ENCODE peak calls at places on chromosomes 1 and 21, in seven cellular contexts. One of them, this sample, is unnamed.

GRCh38 chr1:237814319-237814924 is 76.3 kb downstream of the ZP4 start:
- DNase-seq in adrenal gland: no peak
- DNase-seq in fibroblast of pulmonary artery: peak
- DNase-seq in WTC11: no peak
- DNase-seq in endodermal cell: no peak
- DNase-seq in B cell: no peak
- DNase-seq in CD8-positive, alpha-beta T cell: no peak
- DNase-seq in this sample: peak

GRCh38 chr1:154419620-154420020 is 14.5 kb downstream of the IL6R start:
- DNase-seq in endodermal cell: peak
- DNase-seq in WTC11: no peak
- DNase-seq in CD8-positive, alpha-beta T cell: no peak
- DNase-seq in B cell: no peak
- DNase-seq in adrenal gland: peak
- DNase-seq in fibroblast of pulmonary artery: peak
- DNase-seq in this sample: no peak

GRCh38 chr1:226064816-226065248 is 2.3 kb downstream of the H3-3A start:
- DNase-seq in fibroblast of pulmonary artery: peak
- DNase-seq in WTC11: no peak
- DNase-seq in endodermal cell: peak
- DNase-seq in CD8-positive, alpha-beta T cell: no peak
- DNase-seq in adrenal gland: no peak
- DNase-seq in B cell: peak
- DNase-seq in this sample: peak

GRCh38 chr1:181127898-181128453 is 39.5 kb downstream of the IER5 start:
- DNase-seq in B cell: no peak
- DNase-seq in CD8-positive, alpha-beta T cell: no peak
- DNase-seq in WTC11: no peak
- DNase-seq in adrenal gland: no peak
- DNase-seq in endodermal cell: peak
- DNase-seq in fibroblast of pulmonary artery: no peak
- DNase-seq in this sample: no peak

GRCh38 chr1:41827991-41828570 is 90.6 kb downstream of the HIVEP3 start:
- DNase-seq in endodermal cell: no peak
- DNase-seq in adrenal gland: no peak
- DNase-seq in B cell: no peak
- DNase-seq in CD8-positive, alpha-beta T cell: no peak
- DNase-seq in fibroblast of pulmonary artery: peak
- DNase-seq in WTC11: no peak
- DNase-seq in this sample: no peak

GRCh38 chr1:44616991-44617702 is 57.1 kb downstream of the TMEM53 start:
- DNase-seq in adrenal gland: peak
- DNase-seq in B cell: no peak
- DNase-seq in endodermal cell: peak
- DNase-seq in CD8-positive, alpha-beta T cell: no peak
- DNase-seq in WTC11: peak
- DNase-seq in fibroblast of pulmonary artery: peak
- DNase-seq in this sample: no peak

GRCh38 chr1:26697978-26698849 is 2.4 kb downstream of the ARID1A start:
- DNase-seq in WTC11: peak
- DNase-seq in endodermal cell: peak
- DNase-seq in adrenal gland: peak
- DNase-seq in fibroblast of pulmonary artery: peak
- DNase-seq in CD8-positive, alpha-beta T cell: no peak
- DNase-seq in B cell: peak
- DNase-seq in this sample: peak

GRCh38 chr1:41657679-41658078 is 173.2 kb upstream of the EDN2 start:
- DNase-seq in fibroblast of pulmonary artery: no peak
- DNase-seq in B cell: no peak
- DNase-seq in WTC11: no peak
- DNase-seq in adrenal gland: no peak
- DNase-seq in CD8-positive, alpha-beta T cell: no peak
- DNase-seq in endodermal cell: peak
- DNase-seq in this sample: no peak

GRCh38 chr1:205579711-205580110 is 52.1 kb downstream of the ELK4 start:
- DNase-seq in B cell: peak
- DNase-seq in adrenal gland: no peak
- DNase-seq in WTC11: no peak
- DNase-seq in fibroblast of pulmonary artery: no peak
- DNase-seq in endodermal cell: peak
- DNase-seq in CD8-positive, alpha-beta T cell: no peak
- DNase-seq in this sample: no peak

GRCh38 chr1:2236695-2237677 is 8.9 kb downstream of the SKI start:
- DNase-seq in adrenal gland: no peak
- DNase-seq in fibroblast of pulmonary artery: no peak
- DNase-seq in endodermal cell: no peak
- DNase-seq in CD8-positive, alpha-beta T cell: no peak
- DNase-seq in WTC11: no peak
- DNase-seq in B cell: no peak
- DNase-seq in this sample: no peak

GRCh38 chr1:27445177-27445936 is 44.6 kb downstream of the WASF2 start:
- DNase-seq in CD8-positive, alpha-beta T cell: no peak
- DNase-seq in B cell: no peak
- DNase-seq in fibroblast of pulmonary artery: no peak
- DNase-seq in endodermal cell: no peak
- DNase-seq in adrenal gland: no peak
- DNase-seq in WTC11: no peak
- DNase-seq in this sample: peak

GRCh38 chr1:114490235-114490634 is 20.8 kb downstream of the TRIM33 start:
- DNase-seq in endodermal cell: no peak
- DNase-seq in CD8-positive, alpha-beta T cell: no peak
- DNase-seq in WTC11: no peak
- DNase-seq in fibroblast of pulmonary artery: peak
- DNase-seq in adrenal gland: no peak
- DNase-seq in B cell: no peak
- DNase-seq in this sample: no peak

GRCh38 chr1:85343612-85344255 is 67.3 kb upstream of the BCL10 start:
- DNase-seq in B cell: no peak
- DNase-seq in adrenal gland: no peak
- DNase-seq in endodermal cell: no peak
- DNase-seq in CD8-positive, alpha-beta T cell: no peak
- DNase-seq in WTC11: no peak
- DNase-seq in fibroblast of pulmonary artery: peak
- DNase-seq in this sample: no peak

GRCh38 chr1:32361674-32362473 is 411 bp downstream of the FAM229A start:
- DNase-seq in endodermal cell: peak
- DNase-seq in WTC11: peak
- DNase-seq in B cell: peak
- DNase-seq in fibroblast of pulmonary artery: peak
- DNase-seq in adrenal gland: peak
- DNase-seq in CD8-positive, alpha-beta T cell: no peak
- DNase-seq in this sample: peak

GRCh38 chr1:41333146-41333784 is 28.0 kb upstream of the FOXO6 start:
- DNase-seq in adrenal gland: no peak
- DNase-seq in fibroblast of pulmonary artery: peak
- DNase-seq in CD8-positive, alpha-beta T cell: no peak
- DNase-seq in endodermal cell: peak
- DNase-seq in WTC11: no peak
- DNase-seq in B cell: no peak
- DNase-seq in this sample: no peak

GRCh38 chr1:11788549-11789053 is 17.2 kb downstream of the MTHFR start:
- DNase-seq in WTC11: no peak
- DNase-seq in adrenal gland: no peak
- DNase-seq in endodermal cell: no peak
- DNase-seq in B cell: no peak
- DNase-seq in fibroblast of pulmonary artery: no peak
- DNase-seq in CD8-positive, alpha-beta T cell: no peak
- DNase-seq in this sample: no peak

GRCh38 chr1:60875139-60875538 is 207.2 kb upstream of the NFIA start:
- DNase-seq in adrenal gland: no peak
- DNase-seq in fibroblast of pulmonary artery: peak
- DNase-seq in B cell: no peak
- DNase-seq in WTC11: no peak
- DNase-seq in CD8-positive, alpha-beta T cell: no peak
- DNase-seq in endodermal cell: no peak
- DNase-seq in this sample: no peak

GRCh38 chr1:113036639-113037321 is 36.2 kb upstream of the LRIG2 start:
- DNase-seq in fibroblast of pulmonary artery: no peak
- DNase-seq in adrenal gland: no peak
- DNase-seq in CD8-positive, alpha-beta T cell: no peak
- DNase-seq in endodermal cell: peak
- DNase-seq in B cell: no peak
- DNase-seq in WTC11: no peak
- DNase-seq in this sample: peak

DNA sequence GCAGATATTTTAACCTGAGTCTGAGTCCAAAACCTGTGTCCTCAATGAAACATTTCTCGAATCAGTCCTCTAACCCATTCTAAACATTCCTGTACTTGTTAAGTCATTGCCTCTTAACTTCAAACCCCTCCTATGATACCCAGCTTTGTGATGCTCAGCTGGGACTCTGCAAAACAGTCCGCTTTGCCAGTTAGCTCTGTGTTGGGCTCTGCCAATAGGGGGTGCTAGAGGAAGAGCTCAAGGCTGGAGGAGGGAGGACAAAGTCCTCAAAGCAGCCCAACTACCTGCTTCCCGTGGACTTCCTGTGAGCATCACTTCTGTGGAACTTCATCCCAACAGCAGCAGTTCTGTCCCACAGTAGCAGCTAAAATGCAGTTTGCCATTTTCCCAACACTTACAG is 38.1 kb upstream of the SYT14 start:
- DNase-seq in adrenal gland: no peak
- DNase-seq in WTC11: peak
- DNase-seq in endodermal cell: peak
- DNase-seq in B cell: no peak
- DNase-seq in CD8-positive, alpha-beta T cell: no peak
- DNase-seq in fibroblast of pulmonary artery: no peak
- DNase-seq in this sample: peak
- TF ChIP-seq CTCF in adrenal gland: no peak
- TF ChIP-seq CTCF in WTC11: peak
- TF ChIP-seq CTCF in endodermal cell: peak
- TF ChIP-seq CTCF in B cell: no peak
- TF ChIP-seq CTCF in CD8-positive, alpha-beta T cell: no peak
- TF ChIP-seq CTCF in fibroblast of pulmonary artery: peak
- TF ChIP-seq CTCF in this sample: peak

GRCh38 chr1:182599339-182599738 is 4.8 kb downstream of the RGS16 start:
- DNase-seq in B cell: no peak
- DNase-seq in fibroblast of pulmonary artery: no peak
- DNase-seq in adrenal gland: no peak
- DNase-seq in CD8-positive, alpha-beta T cell: no peak
- DNase-seq in endodermal cell: peak
- DNase-seq in WTC11: peak
- DNase-seq in this sample: no peak
- TF ChIP-seq CTCF in B cell: peak
- TF ChIP-seq CTCF in fibroblast of pulmonary artery: peak
- TF ChIP-seq CTCF in adrenal gland: no peak
- TF ChIP-seq CTCF in CD8-positive, alpha-beta T cell: peak
- TF ChIP-seq CTCF in endodermal cell: peak
- TF ChIP-seq CTCF in WTC11: peak
- TF ChIP-seq CTCF in this sample: peak

DNA sequence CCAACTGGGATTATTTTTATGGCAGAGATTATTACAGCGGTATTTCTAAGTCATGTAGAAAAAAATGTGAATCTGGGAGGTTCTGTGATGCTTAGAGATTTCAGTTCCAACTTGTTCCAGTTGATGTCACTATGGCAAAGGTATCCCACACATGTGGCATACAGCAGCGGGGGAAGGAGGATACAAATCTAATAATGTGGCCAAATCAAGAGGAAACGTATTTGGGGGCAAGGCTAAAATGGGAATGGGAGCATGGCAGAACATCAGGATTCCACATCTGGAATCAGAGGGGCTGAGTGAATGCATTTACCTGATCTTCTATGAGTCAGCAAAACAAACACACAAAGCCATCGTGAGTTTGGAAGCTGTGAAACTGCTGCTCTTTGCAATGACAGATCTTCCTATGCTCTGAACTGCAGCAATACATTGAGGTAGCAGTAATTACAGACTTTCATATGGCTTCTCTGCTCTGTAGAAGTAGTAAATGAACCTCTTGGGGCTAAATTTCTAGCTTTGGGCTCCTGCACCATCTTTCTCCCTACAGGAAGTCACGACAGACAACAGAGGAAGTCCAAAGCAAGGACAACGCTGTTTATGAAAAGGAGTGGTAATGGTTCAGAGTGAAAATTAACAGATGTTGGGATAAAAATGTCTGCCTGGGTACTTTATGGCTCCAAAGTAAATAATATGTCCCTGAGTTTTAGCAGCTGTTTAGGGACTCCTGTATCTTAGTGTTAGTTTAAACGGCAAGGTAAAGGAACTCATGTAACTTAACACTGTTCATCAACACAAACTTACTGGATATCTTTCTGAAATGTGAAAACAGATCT is 55.6 kb downstream of the GABPA start:
- DNase-seq in endodermal cell: peak
- DNase-seq in CD8-positive, alpha-beta T cell: no peak
- DNase-seq in B cell: no peak
- DNase-seq in adrenal gland: peak
- DNase-seq in fibroblast of pulmonary artery: peak
- DNase-seq in WTC11: no peak
- DNase-seq in this sample: peak
- TF ChIP-seq CTCF in endodermal cell: peak
- TF ChIP-seq CTCF in CD8-positive, alpha-beta T cell: peak
- TF ChIP-seq CTCF in B cell: peak
- TF ChIP-seq CTCF in adrenal gland: peak
- TF ChIP-seq CTCF in fibroblast of pulmonary artery: peak
- TF ChIP-seq CTCF in WTC11: no peak
- TF ChIP-seq CTCF in this sample: peak

DNA sequence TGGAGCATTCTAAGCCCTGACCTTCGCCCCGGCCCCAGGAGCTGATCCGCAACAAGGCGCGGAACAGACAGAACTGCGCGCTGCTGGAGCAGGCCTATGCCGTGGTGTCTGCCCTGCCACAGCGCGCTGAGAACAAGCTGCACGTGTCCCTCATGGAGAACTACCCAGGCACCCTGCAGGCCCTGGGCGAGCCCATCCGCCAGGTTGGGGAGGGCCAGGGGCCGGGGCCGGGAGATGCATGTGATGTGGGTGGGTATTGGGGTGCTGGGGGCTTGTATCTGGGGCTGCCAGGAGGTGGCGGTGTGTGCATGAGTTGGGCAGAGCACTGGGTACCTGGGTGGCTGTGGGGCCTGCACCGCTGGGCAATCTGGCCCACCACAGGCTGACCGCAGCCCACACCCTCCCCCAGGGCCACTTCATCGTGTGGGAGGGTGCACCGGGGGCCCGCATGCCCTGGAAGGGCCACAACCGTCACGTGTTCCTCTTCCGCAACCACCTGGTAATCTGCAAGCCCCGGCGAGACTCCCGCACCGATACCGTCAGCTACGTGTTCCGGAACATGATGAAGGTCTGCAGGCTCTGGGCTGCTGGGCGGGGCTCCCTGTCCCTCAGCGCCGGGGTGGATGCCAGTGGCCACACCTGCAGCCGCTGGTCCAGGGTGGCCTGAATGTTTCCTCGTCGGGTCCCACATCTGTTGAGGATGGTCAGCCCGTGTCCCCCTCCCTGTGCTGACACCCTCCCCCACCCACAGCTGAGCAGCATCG is 65.8 kb downstream of the TRIM11 start:
- DNase-seq in fibroblast of pulmonary artery: no peak
- DNase-seq in B cell: no peak
- DNase-seq in adrenal gland: peak
- DNase-seq in CD8-positive, alpha-beta T cell: no peak
- DNase-seq in WTC11: peak
- DNase-seq in endodermal cell: peak
- DNase-seq in this sample: no peak
- TF ChIP-seq CTCF in fibroblast of pulmonary artery: peak
- TF ChIP-seq CTCF in B cell: no peak
- TF ChIP-seq CTCF in adrenal gland: peak
- TF ChIP-seq CTCF in CD8-positive, alpha-beta T cell: no peak
- TF ChIP-seq CTCF in WTC11: peak
- TF ChIP-seq CTCF in endodermal cell: peak
- TF ChIP-seq CTCF in this sample: peak